ENCODE peak calls at places on chromosomes 5 and 9, in nine cellular contexts. P, K, L, V, D, X, Z, N and U are unnamed samples.

GRCh38 chr5:115435776-115436712 is 108.5 kb downstream of the FEM1C start:
- ATAC-seq in P (no peak), K (no peak), L (no peak), V (no peak), D (no peak), X (no peak), Z (no peak), N (no peak), U (peak; percentile 49)

GRCh38 chr5:164119806-164120440 is 614.5 kb downstream of the MAT2B start:
- ATAC-seq in P (no peak), K (no peak), L (no peak), V (no peak), D (no peak), X (no peak), Z (peak; percentile 99), N (no peak), U (no peak)

GRCh38 chr5:140324834-140325195 is 21.6 kb downstream of the HBEGF start:
- ATAC-seq in P (no peak), K (no peak), L (peak; percentile 22), V (peak; percentile 46), D (no peak), X (no peak), Z (no peak), N (no peak), U (peak; percentile 35)

GRCh38 chr9:36268007-36268427 is 9.8 kb upstream of the GNE start:
- ATAC-seq in P (no peak), K (no peak), L (no peak), V (no peak), D (no peak), X (peak; percentile 28), Z (no peak), N (no peak), U (peak; percentile 61)

GRCh38 chr9:125356032-125356431 is 94.4 kb downstream of the GAPVD1 start:
- ATAC-seq in P (no peak), K (no peak), L (peak; percentile 68), V (no peak), D (no peak), X (no peak), Z (no peak), N (no peak), U (peak; percentile 73)

GRCh38 chr9:135757356-135757755 is 55.4 kb downstream of the KCNT1 start:
- ATAC-seq in P (no peak), K (no peak), L (no peak), V (no peak), D (no peak), X (no peak), Z (no peak), N (no peak), U (no peak)

GRCh38 chr5:73417307-73418035 is 31.1 kb downstream of the FOXD1 start:
- ATAC-seq in P (no peak), K (no peak), L (no peak), V (no peak), D (no peak), X (peak; percentile 63), Z (no peak), N (no peak), U (no peak)

GRCh38 chr5:102998224-102998623 is 121.7 kb downstream of the GIN1 start:
- ATAC-seq in P (no peak), K (no peak), L (no peak), V (peak; percentile 35), D (no peak), X (no peak), Z (no peak), N (no peak), U (no peak)

GRCh38 chr5:150583541-150584225 is 56.8 kb upstream of the SYNPO start:
- ATAC-seq in P (no peak), K (no peak), L (no peak), V (no peak), D (no peak), X (peak; percentile 42), Z (no peak), N (no peak), U (no peak)

GRCh38 chr5:93019896-93020295 is 561.1 kb downstream of the NR2F1-AS1 start:
- ATAC-seq in P (no peak), K (no peak), L (no peak), V (no peak), D (no peak), X (no peak), Z (no peak), N (no peak), U (no peak)

GRCh38 chr9:16158063-16158462 is 605.2 kb downstream of the CCDC171 start:
- ATAC-seq in P (no peak), K (no peak), L (no peak), V (no peak), D (no peak), X (no peak), Z (no peak), N (no peak), U (no peak)

GRCh38 chr5:57750891-57751290 is 268.3 kb upstream of the ACTBL2 start:
- ATAC-seq in P (no peak), K (no peak), L (no peak), V (no peak), D (no peak), X (no peak), Z (no peak), N (no peak), U (no peak)

GRCh38 chr9:32264171-32264862 is 120.1 kb upstream of the ACO1 start:
- ATAC-seq in P (no peak), K (no peak), L (no peak), V (peak; percentile 91), D (no peak), X (no peak), Z (peak; percentile 100), N (no peak), U (no peak)

GRCh38 chr5:150153957-150154617 is 1.6 kb downstream of the PDGFRB start:
- ATAC-seq in P (peak; percentile 84), K (no peak), L (no peak), V (peak; percentile 3), D (no peak), X (peak; percentile 14), Z (peak; percentile 7), N (peak; percentile 29), U (no peak)

GRCh38 chr5:123298335-123299010 is 124.7 kb downstream of the CEP120 start:
- ATAC-seq in P (no peak), K (no peak), L (no peak), V (no peak), D (no peak), X (no peak), Z (no peak), N (no peak), U (no peak)

GRCh38 chr9:130030821-130031481 is 12.0 kb downstream of the FNBP1 start:
- ATAC-seq in P (peak; percentile 83), K (peak; percentile 86), L (peak; percentile 16), V (no peak), D (peak; percentile 12), X (peak; percentile 52), Z (no peak), N (peak; percentile 44), U (no peak)

GRCh38 chr5:3593771-3594513 is 1.7 kb upstream of the IRX1 start:
- ATAC-seq in P (no peak), K (no peak), L (no peak), V (no peak), D (no peak), X (no peak), Z (peak; percentile 0), N (no peak), U (no peak)

GRCh38 chr5:157354825-157355224 is 88.9 kb downstream of the CYFIP2 start:
- ATAC-seq in P (no peak), K (no peak), L (no peak), V (no peak), D (no peak), X (no peak), Z (peak; percentile 99), N (no peak), U (no peak)

GRCh38 chr5:180799194-180799593 is 3.4 kb downstream of the MGAT1 start:
- ATAC-seq in P (no peak), K (no peak), L (no peak), V (no peak), D (no peak), X (no peak), Z (peak; percentile 34), N (no peak), U (no peak)

GRCh38 chr9:136567651-136568287 is 21.9 kb upstream of the NOTCH1 start:
- ATAC-seq in P (no peak), K (no peak), L (no peak), V (peak; percentile 59), D (no peak), X (peak; percentile 81), Z (peak; percentile 4), N (no peak), U (peak; percentile 69)

GRCh38 chr5:50873594-50874276 is 207.3 kb downstream of the PARP8 start:
- ATAC-seq in P (no peak), K (no peak), L (no peak), V (no peak), D (no peak), X (no peak), Z (no peak), N (no peak), U (no peak)

GRCh38 chr9:4119778-4120554 is 179.9 kb downstream of the GLIS3 start:
- ATAC-seq in P (no peak), K (no peak), L (no peak), V (no peak), D (no peak), X (no peak), Z (no peak), N (no peak), U (no peak)

GRCh38 chr5:74169704-74170103 is 470.8 kb downstream of the ENC1 start:
- ATAC-seq in P (no peak), K (no peak), L (no peak), V (peak; percentile 19), D (no peak), X (no peak), Z (no peak), N (no peak), U (no peak)

GRCh38 chr9:37425298-37425752 is 2.8 kb downstream of the GRHPR start:
- ATAC-seq in P (no peak), K (no peak), L (no peak), V (peak; percentile 2), D (no peak), X (no peak), Z (no peak), N (no peak), U (no peak)

GRCh38 chr5:30849801-30850370 is 343.6 kb upstream of the CDH6 start:
- ATAC-seq in P (no peak), K (no peak), L (peak; percentile 10), V (no peak), D (no peak), X (no peak), Z (no peak), N (no peak), U (no peak)

GRCh38 chr5:44022622-44023021 is 366.6 kb downstream of the FGF10 start:
- ATAC-seq in P (no peak), K (no peak), L (no peak), V (no peak), D (no peak), X (no peak), Z (no peak), N (no peak), U (no peak)

GRCh38 chr5:91219141-91219802 is 163.8 kb downstream of the ARRDC3 start:
- ATAC-seq in P (no peak), K (no peak), L (no peak), V (peak; percentile 91), D (no peak), X (peak; percentile 72), Z (no peak), N (no peak), U (peak; percentile 98)

GRCh38 chr5:4142842-4143241 is 547.2 kb downstream of the IRX1 start:
- ATAC-seq in P (no peak), K (no peak), L (no peak), V (no peak), D (no peak), X (no peak), Z (peak; percentile 90), N (no peak), U (no peak)